ENCODE peak calls at places on chromosomes 16 and 17, in six cellular contexts. G, P, Q, B, E and I are unnamed samples.

GRCh38 chr17:4229627-4230026 is 34.2 kb downstream of the ANKFY1 start:
- DNase-seq in B (peak; percentile 79), Q (peak; percentile 73), G (no peak), P (no peak), E (no peak), I (no peak)

GRCh38 chr16:85796599-85796998 is 2.7 kb downstream of the EMC8 start:
- DNase-seq in G (no peak), E (no peak), B (no peak), Q (no peak), P (no peak), I (no peak)

GRCh38 chr17:81329279-81329926 is 34.3 kb upstream of the SLC38A10 start:
- DNase-seq in E (no peak), P (peak; percentile 30), Q (peak; percentile 93), G (no peak), B (peak; percentile 97), I (peak; percentile 85)

GRCh38 chr17:83024205-83024971 is 55.0 kb upstream of the METRNL start:
- DNase-seq in B (no peak), P (no peak), Q (no peak), G (peak; percentile 61), E (no peak), I (peak; percentile 27)

GRCh38 chr17:45150911-45151809 is 2.9 kb downstream of the HEXIM1 start:
- DNase-seq in E (no peak), Q (peak; percentile 66), B (no peak), P (no peak), G (no peak), I (no peak)

GRCh38 chr16:87086575-87086974 is 230.6 kb downstream of the C16orf95 start:
- DNase-seq in G (no peak), P (no peak), B (no peak), Q (peak; percentile 19), E (no peak), I (no peak)

GRCh38 chr16:88813396-88814143 is 1.8 kb upstream of the APRT start:
- DNase-seq in Q (no peak), G (no peak), B (no peak), E (no peak), P (no peak), I (no peak)

GRCh38 chr17:66330646-66331037 is 28.2 kb downstream of the PRKCA start:
- DNase-seq in Q (no peak), G (no peak), B (peak; percentile 51), P (no peak), E (no peak), I (no peak)

GRCh38 chr17:67137026-67137370 is 92.6 kb downstream of the CACNG1 start:
- DNase-seq in Q (no peak), B (no peak), G (no peak), P (no peak), E (no peak), I (no peak)

GRCh38 chr17:56359518-56359917 is 206.2 kb downstream of the ANKFN1 start:
- DNase-seq in G (no peak), P (no peak), E (no peak), B (no peak), Q (no peak), I (no peak)

GRCh38 chr16:11420895-11421294 is 75.6 kb downstream of the RMI2 start:
- DNase-seq in B (no peak), G (no peak), P (no peak), E (no peak), Q (no peak), I (no peak)

GRCh38 chr17:38943607-38944006 is 18.2 kb downstream of the LASP1NB start:
- DNase-seq in G (no peak), B (no peak), Q (no peak), E (no peak), P (no peak), I (no peak)

GRCh38 chr17:69812240-69812837 is 262.7 kb upstream of the KCNJ16 start:
- DNase-seq in E (no peak), P (no peak), Q (peak; percentile 19), B (no peak), G (no peak), I (no peak)

GRCh38 chr16:84548971-84549844 is 44.7 kb upstream of the MEAK7 start:
- DNase-seq in E (no peak), G (peak; percentile 75), B (no peak), Q (no peak), P (no peak), I (no peak)